ENCODE peak calls at places on chromosomes 5 and 9, in four cellular contexts. S is cardiac muscle cell, C is retinal pigment epithelial cell, A is OCI-LY7. E is an unnamed sample.

GRCh38 chr5:131382407-131383395 is 118.8 kb downstream of the CDC42SE2 start:
- DNase-seq in S (peak; percentile 57), C (no peak), A (peak; percentile 87), E (peak; percentile 38)

GRCh38 chr9:130927338-130927737 is 11.7 kb downstream of the FIBCD1 start:
- DNase-seq in S (no peak), C (no peak), A (no peak), E (no peak)

GRCh38 chr5:97499605-97500004 is 316.6 kb upstream of the RIOK2 start:
- DNase-seq in S (peak; percentile 30), C (no peak), A (no peak), E (no peak)

GRCh38 chr5:168600409-168600808 is 21.2 kb upstream of the PANK3 start:
- DNase-seq in S (no peak), C (peak; percentile 46), A (no peak), E (no peak)

GRCh38 chr5:79628811-79629210 is 16.6 kb downstream of the TENT2 start:
- DNase-seq in S (no peak), C (no peak), A (no peak), E (no peak)

GRCh38 chr5:118956727-118957126 is 31.6 kb downstream of the DTWD2 start:
- DNase-seq in S (peak; percentile 23), C (no peak), A (peak; percentile 16), E (no peak)

GRCh38 chr5:150539206-150539605 is 31.3 kb downstream of the NDST1 start:
- DNase-seq in S (no peak), C (no peak), A (no peak), E (no peak)

GRCh38 chr9:19378647-19379046 is 1.4 kb downstream of the RPS6 start:
- DNase-seq in S (no peak), C (no peak), A (no peak), E (no peak)

GRCh38 chr5:74040065-74040551 is 414.1 kb downstream of the ARHGEF28 start:
- DNase-seq in S (peak; percentile 73), C (no peak), A (no peak), E (no peak)

GRCh38 chr5:15290953-15291352 is 209.0 kb upstream of the FBXL7 start:
- DNase-seq in S (peak; percentile 19), C (no peak), A (no peak), E (no peak)

GRCh38 chr9:84828101-84828500 is 158.6 kb downstream of the NTRK2 start:
- DNase-seq in S (no peak), C (no peak), A (no peak), E (no peak)

GRCh38 chr9:37909326-37909725 is 5.4 kb upstream of the SLC25A51 start:
- DNase-seq in S (no peak), C (no peak), A (no peak), E (no peak)

GRCh38 chr5:96629774-96630173 is 32.4 kb upstream of the CAST start:
- DNase-seq in S (peak; percentile 83), C (peak; percentile 90), A (no peak), E (no peak)

GRCh38 chr5:122981846-122982245 is 54.7 kb downstream of the PPIC start:
- DNase-seq in S (no peak), C (no peak), A (no peak), E (no peak)

GRCh38 chr5:111159845-111160244 is 64.3 kb upstream of the CAMK4 start:
- DNase-seq in S (no peak), C (no peak), A (no peak), E (no peak)
- TF ChIP-seq CTCF in S (no peak), C (no peak), A (peak; percentile 29), E (peak; percentile 11)

GRCh38 chr5:91329273-91329672 is 53.8 kb downstream of the ARRDC3 start:
- DNase-seq in S (no peak), C (no peak), A (no peak), E (no peak)

GRCh38 chr5:91328743-91329142 is 54.4 kb downstream of the ARRDC3 start:
- DNase-seq in S (no peak), C (no peak), A (no peak), E (no peak)

GRCh38 chr5:91331705-91332104 is 51.4 kb downstream of the ARRDC3 start:
- DNase-seq in S (no peak), C (no peak), A (no peak), E (no peak)

GRCh38 chr5:91332267-91333044 is 50.7 kb downstream of the ARRDC3 start:
- DNase-seq in S (peak; percentile 68), C (peak; percentile 23), A (no peak), E (no peak)
- TF ChIP-seq CTCF in S (no peak), C (no peak), A (no peak), E (no peak)

GRCh38 chr5:124952079-124952478 is 205.6 kb upstream of the ZNF608 start:
- DNase-seq in S (no peak), C (no peak), A (peak; percentile 61), E (peak; percentile 44)
- TF ChIP-seq CTCF in S (no peak), C (no peak), A (no peak), E (no peak)

GRCh38 chr5:174583071-174583470 is 141.3 kb upstream of the MSX2 start:
- DNase-seq in S (no peak), C (no peak), A (no peak), E (no peak)

GRCh38 chr5:174585472-174585871 is 138.9 kb upstream of the MSX2 start:
- DNase-seq in S (no peak), C (no peak), A (no peak), E (no peak)

GRCh38 chr5:174576042-174576441 is 148.3 kb upstream of the MSX2 start:
- DNase-seq in S (no peak), C (no peak), A (no peak), E (no peak)

GRCh38 chr5:174581483-174581882 is 142.9 kb upstream of the MSX2 start:
- DNase-seq in S (peak; percentile 46), C (no peak), A (peak; percentile 5), E (no peak)
- TF ChIP-seq CTCF in S (peak; percentile 65), C (peak; percentile 80), A (peak; percentile 69), E (no peak)

DNA sequence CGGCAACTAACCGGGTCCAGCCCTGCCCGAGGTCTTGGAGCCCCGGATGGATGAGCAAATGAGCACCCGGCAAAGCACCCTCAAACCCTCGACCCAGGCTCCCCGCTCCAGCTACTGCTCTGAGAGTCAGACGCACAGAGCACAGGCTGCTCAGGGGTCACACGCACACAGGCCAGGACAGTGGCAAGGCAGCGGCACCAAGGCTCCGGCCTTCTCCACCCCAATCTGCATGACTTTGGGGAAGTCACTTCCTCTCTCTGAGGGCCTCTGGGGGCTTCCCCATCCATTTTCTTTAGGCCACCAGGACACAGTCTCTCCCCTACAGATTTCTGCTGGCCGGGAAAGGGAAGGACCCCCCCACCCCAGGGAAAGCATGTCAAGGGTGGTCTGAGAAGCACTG is 18.0 kb downstream of the LHX2 start:
- DNase-seq in S (no peak), C (no peak), A (no peak), E (peak; percentile 23)
- TF ChIP-seq CTCF in S (no peak), C (no peak), A (no peak), E (no peak)

GRCh38 chr9:96061293-96061987 is 185.9 kb downstream of the ERCC6L2 start:
- DNase-seq in S (peak; percentile 77), C (no peak), A (no peak), E (no peak)
- TF ChIP-seq CTCF in S (peak; percentile 55), C (peak; percentile 71), A (peak; percentile 58), E (peak; percentile 16)

GRCh38 chr5:173281910-173282309 is 46.3 kb downstream of the STC2 start:
- DNase-seq in S (peak; percentile 45), C (no peak), A (peak; percentile 4), E (no peak)
- TF ChIP-seq CTCF in S (peak; percentile 54), C (peak; percentile 53), A (peak; percentile 46), E (peak; percentile 5)

GRCh38 chr5:116242363-116242762 is 157.5 kb downstream of the COMMD10 start:
- DNase-seq in S (peak; percentile 78), C (peak; percentile 41), A (no peak), E (no peak)

GRCh38 chr5:116234681-116235080 is 149.9 kb downstream of the COMMD10 start:
- DNase-seq in S (no peak), C (no peak), A (no peak), E (no peak)

GRCh38 chr5:116237917-116238502 is 153.2 kb downstream of the COMMD10 start:
- DNase-seq in S (no peak), C (no peak), A (no peak), E (no peak)
- TF ChIP-seq CTCF in S (peak; percentile 16), C (peak; percentile 30), A (peak; percentile 46), E (no peak)

DNA sequence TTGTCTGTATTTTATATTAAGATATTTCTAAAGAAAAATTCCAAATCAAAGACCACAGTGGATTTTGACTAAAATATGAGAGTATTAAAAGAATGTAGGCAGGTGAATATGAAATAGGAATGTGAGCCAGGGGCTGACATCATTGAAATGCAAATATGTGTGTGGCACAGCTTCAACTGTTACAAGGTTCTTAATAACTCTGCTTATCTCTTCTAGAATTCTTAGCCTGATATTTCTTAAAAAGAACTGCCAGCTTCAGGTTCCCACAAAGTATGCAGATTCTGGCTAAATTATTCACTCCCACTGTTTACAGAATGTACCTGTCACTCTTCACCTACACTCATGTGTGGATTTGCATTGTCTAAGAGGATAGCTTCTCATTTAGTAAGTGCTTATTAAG is 274.4 kb downstream of the DIRAS2 start:
- DNase-seq in S (no peak), C (no peak), A (no peak), E (no peak)
- TF ChIP-seq CTCF in S (no peak), C (no peak), A (no peak), E (no peak)

GRCh38 chr9:13675638-13676000 is 396.1 kb upstream of the MPDZ start:
- DNase-seq in S (peak; percentile 33), C (no peak), A (no peak), E (no peak)

GRCh38 chr9:13673348-13673747 is 393.9 kb upstream of the MPDZ start:
- DNase-seq in S (no peak), C (no peak), A (no peak), E (no peak)

GRCh38 chr9:13674926-13675637 is 395.6 kb upstream of the MPDZ start:
- DNase-seq in S (no peak), C (no peak), A (no peak), E (no peak)
- TF ChIP-seq CTCF in S (no peak), C (no peak), A (no peak), E (no peak)

E was measured in GM13976.